ENCODE peak calls at places on chromosomes 13 and 19, in seven cellular contexts. One of them, this sample, is unnamed.

GRCh38 chr19:524062-524674 is 7.4 kb upstream of the CDC34 start:
- DNase-seq in cardiac fibroblast: peak
- DNase-seq in neuronal stem cell: no peak
- DNase-seq in pancreas: peak
- DNase-seq in D721Med: no peak
- DNase-seq in fibroblast of mammary gland: peak
- DNase-seq in endodermal cell: no peak
- DNase-seq in this sample: no peak

GRCh38 chr19:46608581-46609345 is 7.6 kb downstream of the CALM3 start:
- DNase-seq in pancreas: no peak
- DNase-seq in cardiac fibroblast: no peak
- DNase-seq in endodermal cell: peak
- DNase-seq in D721Med: no peak
- DNase-seq in fibroblast of mammary gland: no peak
- DNase-seq in neuronal stem cell: no peak
- DNase-seq in this sample: no peak

GRCh38 chr13:43100667-43101066 is 77.3 kb downstream of the DNAJC15 start:
- DNase-seq in neuronal stem cell: no peak
- DNase-seq in fibroblast of mammary gland: no peak
- DNase-seq in D721Med: no peak
- DNase-seq in pancreas: no peak
- DNase-seq in cardiac fibroblast: no peak
- DNase-seq in endodermal cell: no peak
- DNase-seq in this sample: no peak

GRCh38 chr19:28020631-28021315 is 1192.2 kb downstream of the UQCRFS1 start:
- DNase-seq in D721Med: no peak
- DNase-seq in fibroblast of mammary gland: no peak
- DNase-seq in pancreas: no peak
- DNase-seq in endodermal cell: peak
- DNase-seq in neuronal stem cell: no peak
- DNase-seq in cardiac fibroblast: no peak
- DNase-seq in this sample: no peak

GRCh38 chr19:51142119-51142518 is at the start of gene SIGLEC7:
- DNase-seq in fibroblast of mammary gland: no peak
- DNase-seq in neuronal stem cell: no peak
- DNase-seq in cardiac fibroblast: no peak
- DNase-seq in pancreas: no peak
- DNase-seq in endodermal cell: peak
- DNase-seq in D721Med: no peak
- DNase-seq in this sample: no peak

GRCh38 chr13:40352385-40352778 is 314.1 kb downstream of the FOXO1 start:
- DNase-seq in endodermal cell: no peak
- DNase-seq in D721Med: no peak
- DNase-seq in fibroblast of mammary gland: peak
- DNase-seq in pancreas: peak
- DNase-seq in neuronal stem cell: no peak
- DNase-seq in cardiac fibroblast: peak
- DNase-seq in this sample: no peak

GRCh38 chr13:46183018-46183940 is 1.3 kb upstream of the LCP1 start:
- DNase-seq in fibroblast of mammary gland: no peak
- DNase-seq in endodermal cell: no peak
- DNase-seq in pancreas: no peak
- DNase-seq in cardiac fibroblast: no peak
- DNase-seq in D721Med: no peak
- DNase-seq in neuronal stem cell: no peak
- DNase-seq in this sample: no peak

GRCh38 chr13:79647518-79647917 is 166.6 kb downstream of the NDFIP2 start:
- DNase-seq in neuronal stem cell: no peak
- DNase-seq in cardiac fibroblast: peak
- DNase-seq in pancreas: no peak
- DNase-seq in D721Med: no peak
- DNase-seq in fibroblast of mammary gland: no peak
- DNase-seq in endodermal cell: no peak
- DNase-seq in this sample: no peak

GRCh38 chr19:53328967-53329366 is 4.6 kb upstream of the ZNF845 start:
- DNase-seq in pancreas: peak
- DNase-seq in endodermal cell: peak
- DNase-seq in neuronal stem cell: no peak
- DNase-seq in D721Med: no peak
- DNase-seq in cardiac fibroblast: peak
- DNase-seq in fibroblast of mammary gland: peak
- DNase-seq in this sample: no peak

GRCh38 chr13:83312194-83312593 is 570.1 kb downstream of the SLITRK1 start:
- DNase-seq in cardiac fibroblast: peak
- DNase-seq in neuronal stem cell: no peak
- DNase-seq in pancreas: no peak
- DNase-seq in D721Med: no peak
- DNase-seq in fibroblast of mammary gland: no peak
- DNase-seq in endodermal cell: no peak
- DNase-seq in this sample: no peak

GRCh38 chr13:27971236-27971645 is 2.1 kb upstream of the CDX2 start:
- DNase-seq in neuronal stem cell: no peak
- DNase-seq in cardiac fibroblast: no peak
- DNase-seq in endodermal cell: peak
- DNase-seq in pancreas: no peak
- DNase-seq in D721Med: no peak
- DNase-seq in fibroblast of mammary gland: no peak
- DNase-seq in this sample: no peak

GRCh38 chr19:46629546-46630025 is 4.7 kb upstream of the PTGIR start:
- DNase-seq in neuronal stem cell: no peak
- DNase-seq in endodermal cell: no peak
- DNase-seq in cardiac fibroblast: no peak
- DNase-seq in fibroblast of mammary gland: no peak
- DNase-seq in pancreas: peak
- DNase-seq in D721Med: no peak
- DNase-seq in this sample: no peak

GRCh38 chr13:97058417-97058816 is 64.1 kb upstream of the OXGR1 start:
- DNase-seq in cardiac fibroblast: no peak
- DNase-seq in D721Med: no peak
- DNase-seq in fibroblast of mammary gland: peak
- DNase-seq in neuronal stem cell: no peak
- DNase-seq in endodermal cell: no peak
- DNase-seq in pancreas: no peak
- DNase-seq in this sample: no peak

GRCh38 chr13:98083936-98084335 is 59.0 kb upstream of the FARP1 start:
- DNase-seq in pancreas: no peak
- DNase-seq in cardiac fibroblast: peak
- DNase-seq in endodermal cell: no peak
- DNase-seq in neuronal stem cell: no peak
- DNase-seq in fibroblast of mammary gland: peak
- DNase-seq in D721Med: no peak
- DNase-seq in this sample: no peak

GRCh38 chr19:3234800-3235199 is 10.3 kb downstream of the CELF5 start:
- DNase-seq in endodermal cell: peak
- DNase-seq in neuronal stem cell: no peak
- DNase-seq in fibroblast of mammary gland: no peak
- DNase-seq in D721Med: no peak
- DNase-seq in pancreas: no peak
- DNase-seq in cardiac fibroblast: no peak
- DNase-seq in this sample: no peak

GRCh38 chr13:66673401-66673800 is 556.7 kb downstream of the PCDH9 start:
- DNase-seq in endodermal cell: no peak
- DNase-seq in fibroblast of mammary gland: peak
- DNase-seq in D721Med: no peak
- DNase-seq in neuronal stem cell: no peak
- DNase-seq in pancreas: no peak
- DNase-seq in cardiac fibroblast: peak
- DNase-seq in this sample: no peak

GRCh38 chr13:100334209-100334608 is 245.3 kb downstream of the PCCA start:
- DNase-seq in endodermal cell: no peak
- DNase-seq in neuronal stem cell: no peak
- DNase-seq in pancreas: no peak
- DNase-seq in D721Med: no peak
- DNase-seq in fibroblast of mammary gland: no peak
- DNase-seq in cardiac fibroblast: no peak
- DNase-seq in this sample: no peak

GRCh38 chr19:3868770-3869456 is at the start of gene ZFR2:
- DNase-seq in neuronal stem cell: no peak
- DNase-seq in D721Med: no peak
- DNase-seq in pancreas: no peak
- DNase-seq in cardiac fibroblast: no peak
- DNase-seq in endodermal cell: peak
- DNase-seq in fibroblast of mammary gland: no peak
- DNase-seq in this sample: no peak

GRCh38 chr19:2977686-2978466 is 512 bp downstream of the TLE6 start:
- DNase-seq in endodermal cell: peak
- DNase-seq in cardiac fibroblast: no peak
- DNase-seq in fibroblast of mammary gland: no peak
- DNase-seq in neuronal stem cell: no peak
- DNase-seq in pancreas: peak
- DNase-seq in D721Med: no peak
- DNase-seq in this sample: no peak

GRCh38 chr13:110442946-110443632 is 118.4 kb downstream of the RAB20 start:
- DNase-seq in endodermal cell: no peak
- DNase-seq in fibroblast of mammary gland: peak
- DNase-seq in D721Med: no peak
- DNase-seq in cardiac fibroblast: peak
- DNase-seq in pancreas: no peak
- DNase-seq in neuronal stem cell: no peak
- DNase-seq in this sample: no peak

GRCh38 chr19:45147835-45148676 is 12.7 kb downstream of the NKPD1 start:
- DNase-seq in pancreas: peak
- DNase-seq in fibroblast of mammary gland: no peak
- DNase-seq in cardiac fibroblast: no peak
- DNase-seq in neuronal stem cell: no peak
- DNase-seq in endodermal cell: peak
- DNase-seq in D721Med: no peak
- DNase-seq in this sample: no peak

GRCh38 chr19:9885077-9885552 is 50.0 kb downstream of the PIN1 start:
- DNase-seq in D721Med: no peak
- DNase-seq in fibroblast of mammary gland: peak
- DNase-seq in cardiac fibroblast: peak
- DNase-seq in pancreas: no peak
- DNase-seq in neuronal stem cell: no peak
- DNase-seq in endodermal cell: peak
- DNase-seq in this sample: no peak

GRCh38 chr19:31231181-31231580 is 118.1 kb downstream of the TSHZ3 start:
- DNase-seq in cardiac fibroblast: peak
- DNase-seq in neuronal stem cell: no peak
- DNase-seq in fibroblast of mammary gland: no peak
- DNase-seq in pancreas: no peak
- DNase-seq in endodermal cell: no peak
- DNase-seq in D721Med: no peak
- DNase-seq in this sample: no peak

GRCh38 chr19:49746206-49746958 is 16.7 kb downstream of the TSKS start:
- DNase-seq in D721Med: no peak
- DNase-seq in endodermal cell: peak
- DNase-seq in fibroblast of mammary gland: peak
- DNase-seq in cardiac fibroblast: peak
- DNase-seq in neuronal stem cell: no peak
- DNase-seq in pancreas: peak
- DNase-seq in this sample: peak

GRCh38 chr13:44758595-44759221 is 182.6 kb upstream of the TSC22D1 start:
- DNase-seq in neuronal stem cell: no peak
- DNase-seq in D721Med: no peak
- DNase-seq in endodermal cell: no peak
- DNase-seq in fibroblast of mammary gland: peak
- DNase-seq in cardiac fibroblast: peak
- DNase-seq in pancreas: no peak
- DNase-seq in this sample: no peak

GRCh38 chr13:93977986-93978385 is 501.5 kb downstream of the DCT start:
- DNase-seq in neuronal stem cell: no peak
- DNase-seq in endodermal cell: no peak
- DNase-seq in fibroblast of mammary gland: no peak
- DNase-seq in D721Med: no peak
- DNase-seq in cardiac fibroblast: no peak
- DNase-seq in pancreas: no peak
- DNase-seq in this sample: no peak

GRCh38 chr19:47132522-47132852 is 1.9 kb downstream of the SAE1 start:
- DNase-seq in fibroblast of mammary gland: no peak
- DNase-seq in cardiac fibroblast: no peak
- DNase-seq in endodermal cell: no peak
- DNase-seq in D721Med: no peak
- DNase-seq in neuronal stem cell: no peak
- DNase-seq in pancreas: no peak
- DNase-seq in this sample: no peak

GRCh38 chr13:48579167-48579918 is 46.5 kb upstream of the RCBTB2 start:
- DNase-seq in fibroblast of mammary gland: no peak
- DNase-seq in cardiac fibroblast: no peak
- DNase-seq in D721Med: no peak
- DNase-seq in pancreas: no peak
- DNase-seq in endodermal cell: no peak
- DNase-seq in neuronal stem cell: no peak
- DNase-seq in this sample: no peak

GRCh38 chr13:48505597-48506091 is 27.2 kb downstream of the RCBTB2 start:
- DNase-seq in fibroblast of mammary gland: no peak
- DNase-seq in neuronal stem cell: no peak
- DNase-seq in endodermal cell: no peak
- DNase-seq in cardiac fibroblast: peak
- DNase-seq in pancreas: no peak
- DNase-seq in D721Med: no peak
- DNase-seq in this sample: peak